ENCODE peak calls at places on chromosomes 6 and 20, in ten cellular contexts. One of them, this sample, is unnamed.
A peak's percentile ranks its signal among the peaks of the same experiment; 100 is the strongest.

GRCh38 chr20:46850416-46850815 is 44.2 kb upstream of the EYA2 start:
- DNase-seq in AG09309: no peak
- DNase-seq in pancreas: no peak
- DNase-seq in sigmoid colon: no peak
- DNase-seq in heart left ventricle: no peak
- DNase-seq in fibroblast of mammary gland: no peak
- DNase-seq in GM12865: no peak
- DNase-seq in coronary artery: no peak
- DNase-seq in AG10803: no peak
- DNase-seq in GM23248: no peak
- DNase-seq in this sample: peak; percentile 44

GRCh38 chr6:112503210-112503609 is 156.1 kb downstream of the RFPL4B start:
- DNase-seq in AG09309: no peak
- DNase-seq in pancreas: no peak
- DNase-seq in sigmoid colon: no peak
- DNase-seq in heart left ventricle: no peak
- DNase-seq in fibroblast of mammary gland: no peak
- DNase-seq in GM12865: no peak
- DNase-seq in coronary artery: no peak
- DNase-seq in AG10803: no peak
- DNase-seq in GM23248: peak; percentile 7
- DNase-seq in this sample: no peak

GRCh38 chr20:59255256-59255655 is 45.2 kb upstream of the EDN3 start:
- DNase-seq in AG09309: no peak
- DNase-seq in pancreas: no peak
- DNase-seq in sigmoid colon: no peak
- DNase-seq in heart left ventricle: no peak
- DNase-seq in fibroblast of mammary gland: no peak
- DNase-seq in GM12865: no peak
- DNase-seq in coronary artery: no peak
- DNase-seq in AG10803: no peak
- DNase-seq in GM23248: no peak
- DNase-seq in this sample: no peak

GRCh38 chr6:149032599-149033405 is 284.7 kb upstream of the TAB2 start:
- DNase-seq in AG09309: peak; percentile 93
- DNase-seq in pancreas: peak; percentile 38
- DNase-seq in sigmoid colon: no peak
- DNase-seq in heart left ventricle: no peak
- DNase-seq in fibroblast of mammary gland: peak; percentile 93
- DNase-seq in GM12865: peak; percentile 88
- DNase-seq in coronary artery: no peak
- DNase-seq in AG10803: peak; percentile 93
- DNase-seq in GM23248: peak; percentile 93
- DNase-seq in this sample: no peak

GRCh38 chr6:118808794-118809668 is 84.9 kb upstream of the ASF1A start:
- DNase-seq in AG09309: no peak
- DNase-seq in pancreas: no peak
- DNase-seq in sigmoid colon: no peak
- DNase-seq in heart left ventricle: no peak
- DNase-seq in fibroblast of mammary gland: no peak
- DNase-seq in GM12865: peak; percentile 43
- DNase-seq in coronary artery: no peak
- DNase-seq in AG10803: no peak
- DNase-seq in GM23248: no peak
- DNase-seq in this sample: no peak

GRCh38 chr20:46751856-46752255 is 42.4 kb downstream of the SLC2A10 start:
- DNase-seq in AG09309: no peak
- DNase-seq in pancreas: no peak
- DNase-seq in sigmoid colon: no peak
- DNase-seq in heart left ventricle: no peak
- DNase-seq in fibroblast of mammary gland: peak; percentile 86
- DNase-seq in GM12865: no peak
- DNase-seq in coronary artery: no peak
- DNase-seq in AG10803: peak; percentile 80
- DNase-seq in GM23248: peak; percentile 87
- DNase-seq in this sample: no peak

GRCh38 chr6:1617466-1618304 is 8.0 kb downstream of the FOXC1 start:
- DNase-seq in AG09309: no peak
- DNase-seq in pancreas: no peak
- DNase-seq in sigmoid colon: no peak
- DNase-seq in heart left ventricle: peak; percentile 18
- DNase-seq in fibroblast of mammary gland: no peak
- DNase-seq in GM12865: no peak
- DNase-seq in coronary artery: peak; percentile 75
- DNase-seq in AG10803: no peak
- DNase-seq in GM23248: no peak
- DNase-seq in this sample: no peak

GRCh38 chr6:119346914-119347313 is 2.6 kb downstream of the MAN1A1 start:
- DNase-seq in AG09309: no peak
- DNase-seq in pancreas: no peak
- DNase-seq in sigmoid colon: no peak
- DNase-seq in heart left ventricle: no peak
- DNase-seq in fibroblast of mammary gland: no peak
- DNase-seq in GM12865: no peak
- DNase-seq in coronary artery: no peak
- DNase-seq in AG10803: no peak
- DNase-seq in GM23248: peak; percentile 40
- DNase-seq in this sample: no peak

GRCh38 chr6:123763904-123764303 is 39.8 kb upstream of the NKAIN2 start:
- DNase-seq in AG09309: no peak
- DNase-seq in pancreas: no peak
- DNase-seq in sigmoid colon: no peak
- DNase-seq in heart left ventricle: no peak
- DNase-seq in fibroblast of mammary gland: no peak
- DNase-seq in GM12865: no peak
- DNase-seq in coronary artery: no peak
- DNase-seq in AG10803: no peak
- DNase-seq in GM23248: no peak
- DNase-seq in this sample: no peak

GRCh38 chr6:14881399-14881798 is 364.5 kb upstream of the JARID2 start:
- DNase-seq in AG09309: peak; percentile 46
- DNase-seq in pancreas: no peak
- DNase-seq in sigmoid colon: no peak
- DNase-seq in heart left ventricle: no peak
- DNase-seq in fibroblast of mammary gland: peak; percentile 94
- DNase-seq in GM12865: no peak
- DNase-seq in coronary artery: no peak
- DNase-seq in AG10803: peak; percentile 69
- DNase-seq in GM23248: peak; percentile 80
- DNase-seq in this sample: no peak

GRCh38 chr20:49104365-49104648 is 58.2 kb downstream of the CSE1L start:
- DNase-seq in AG09309: no peak
- DNase-seq in pancreas: no peak
- DNase-seq in sigmoid colon: no peak
- DNase-seq in heart left ventricle: no peak
- DNase-seq in fibroblast of mammary gland: no peak
- DNase-seq in GM12865: no peak
- DNase-seq in coronary artery: no peak
- DNase-seq in AG10803: no peak
- DNase-seq in GM23248: no peak
- DNase-seq in this sample: peak; percentile 20

GRCh38 chr6:170212956-170213636 is 77.8 kb downstream of the DLL1 start:
- DNase-seq in AG09309: no peak
- DNase-seq in pancreas: no peak
- DNase-seq in sigmoid colon: peak; percentile 44
- DNase-seq in heart left ventricle: no peak
- DNase-seq in fibroblast of mammary gland: no peak
- DNase-seq in GM12865: no peak
- DNase-seq in coronary artery: peak; percentile 60
- DNase-seq in AG10803: no peak
- DNase-seq in GM23248: no peak
- DNase-seq in this sample: no peak

GRCh38 chr6:868212-868611 is 175.3 kb upstream of the EXOC2 start:
- DNase-seq in AG09309: no peak
- DNase-seq in pancreas: no peak
- DNase-seq in sigmoid colon: no peak
- DNase-seq in heart left ventricle: no peak
- DNase-seq in fibroblast of mammary gland: no peak
- DNase-seq in GM12865: no peak
- DNase-seq in coronary artery: no peak
- DNase-seq in AG10803: no peak
- DNase-seq in GM23248: no peak
- DNase-seq in this sample: no peak

GRCh38 chr6:159862103-159862502 is 28.7 kb upstream of the MAS1 start:
- DNase-seq in AG09309: no peak
- DNase-seq in pancreas: no peak
- DNase-seq in sigmoid colon: no peak
- DNase-seq in heart left ventricle: no peak
- DNase-seq in fibroblast of mammary gland: no peak
- DNase-seq in GM12865: no peak
- DNase-seq in coronary artery: no peak
- DNase-seq in AG10803: no peak
- DNase-seq in GM23248: no peak
- DNase-seq in this sample: no peak

DNA sequence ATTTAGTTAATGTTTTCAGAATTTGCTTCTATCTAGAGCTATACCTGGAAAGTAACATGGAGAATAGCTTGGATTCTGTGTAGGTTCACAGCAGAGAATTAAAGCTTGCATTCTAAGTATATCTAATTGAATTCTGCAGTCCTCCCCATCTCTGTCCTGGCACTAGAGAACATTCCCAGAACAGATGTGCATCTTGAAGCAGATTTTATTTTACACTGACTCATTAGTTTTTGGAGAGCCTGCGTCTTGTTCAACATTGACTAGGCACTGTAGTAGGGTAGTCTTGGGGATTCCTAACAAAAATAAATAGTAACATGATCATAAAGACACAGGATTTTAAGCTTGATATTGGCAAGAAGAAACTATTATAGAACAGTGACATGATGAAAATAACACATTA is 36.2 kb upstream of the BAG2 start:
- DNase-seq in AG09309: no peak
- DNase-seq in pancreas: no peak
- DNase-seq in sigmoid colon: no peak
- DNase-seq in heart left ventricle: no peak
- DNase-seq in fibroblast of mammary gland: peak; percentile 47
- DNase-seq in GM12865: no peak
- DNase-seq in coronary artery: no peak
- DNase-seq in AG10803: peak; percentile 62
- DNase-seq in GM23248: peak; percentile 21
- DNase-seq in this sample: no peak
- H3K4me3 ChIP-seq in AG09309: no peak overlapping the region
- H3K4me3 ChIP-seq in pancreas: no peak overlapping the region
- H3K4me3 ChIP-seq in sigmoid colon: no peak overlapping the region
- H3K4me3 ChIP-seq in heart left ventricle: no peak overlapping the region
- H3K4me3 ChIP-seq in fibroblast of mammary gland: no peak overlapping the region
- H3K4me3 ChIP-seq in GM12865: no peak overlapping the region
- H3K4me3 ChIP-seq in coronary artery: no peak overlapping the region
- H3K4me3 ChIP-seq in AG10803: no peak overlapping the region
- H3K4me3 ChIP-seq in GM23248: no peak overlapping the region
- H3K4me3 ChIP-seq in this sample: no peak overlapping the region

GRCh38 chr6:131061041-131061770 is 1.8 kb downstream of the EPB41L2 start:
- DNase-seq in AG09309: no peak
- DNase-seq in pancreas: no peak
- DNase-seq in sigmoid colon: no peak
- DNase-seq in heart left ventricle: no peak
- DNase-seq in fibroblast of mammary gland: peak; percentile 68
- DNase-seq in GM12865: peak; percentile 40
- DNase-seq in coronary artery: no peak
- DNase-seq in AG10803: peak; percentile 40
- DNase-seq in GM23248: peak; percentile 63
- DNase-seq in this sample: no peak
- H3K4me3 ChIP-seq in AG09309: peak overlapping the region; percentile 63
- H3K4me3 ChIP-seq in pancreas: no peak overlapping the region
- H3K4me3 ChIP-seq in sigmoid colon: peak overlapping the region; percentile 96
- H3K4me3 ChIP-seq in heart left ventricle: no peak overlapping the region
- H3K4me3 ChIP-seq in fibroblast of mammary gland: peak overlapping the region; percentile 79
- H3K4me3 ChIP-seq in GM12865: peak overlapping the region; percentile 97
- H3K4me3 ChIP-seq in coronary artery: peak overlapping the region; percentile 95
- H3K4me3 ChIP-seq in AG10803: peak overlapping the region; percentile 91
- H3K4me3 ChIP-seq in GM23248: peak overlapping the region; percentile 87
- H3K4me3 ChIP-seq in this sample: no peak overlapping the region

GRCh38 chr6:43229803-43230239 is 540 bp upstream of the DNPH1 start:
- DNase-seq in AG09309: no peak
- DNase-seq in pancreas: no peak
- DNase-seq in sigmoid colon: peak; percentile 52
- DNase-seq in heart left ventricle: no peak
- DNase-seq in fibroblast of mammary gland: no peak
- DNase-seq in GM12865: no peak
- DNase-seq in coronary artery: no peak
- DNase-seq in AG10803: no peak
- DNase-seq in GM23248: no peak
- DNase-seq in this sample: no peak
- H3K4me3 ChIP-seq in AG09309: peak overlapping the region; percentile 38
- H3K4me3 ChIP-seq in pancreas: no peak overlapping the region
- H3K4me3 ChIP-seq in sigmoid colon: no peak overlapping the region
- H3K4me3 ChIP-seq in heart left ventricle: no peak overlapping the region
- H3K4me3 ChIP-seq in fibroblast of mammary gland: no peak overlapping the region
- H3K4me3 ChIP-seq in GM12865: peak overlapping the region; percentile 63
- H3K4me3 ChIP-seq in coronary artery: peak overlapping the region; percentile 80
- H3K4me3 ChIP-seq in AG10803: peak overlapping the region; percentile 64
- H3K4me3 ChIP-seq in GM23248: peak overlapping the region; percentile 74
- H3K4me3 ChIP-seq in this sample: no peak overlapping the region

GRCh38 chr20:33431797-33432381 is 11.7 kb downstream of the SNTA1 start:
- DNase-seq in AG09309: no peak
- DNase-seq in pancreas: no peak
- DNase-seq in sigmoid colon: no peak
- DNase-seq in heart left ventricle: peak; percentile 38
- DNase-seq in fibroblast of mammary gland: no peak
- DNase-seq in GM12865: no peak
- DNase-seq in coronary artery: no peak
- DNase-seq in AG10803: peak; percentile 37
- DNase-seq in GM23248: no peak
- DNase-seq in this sample: no peak

GRCh38 chr20:33437141-33437911 is 6.2 kb downstream of the SNTA1 start:
- DNase-seq in AG09309: no peak
- DNase-seq in pancreas: peak; percentile 41
- DNase-seq in sigmoid colon: no peak
- DNase-seq in heart left ventricle: peak; percentile 73
- DNase-seq in fibroblast of mammary gland: peak; percentile 37
- DNase-seq in GM12865: no peak
- DNase-seq in coronary artery: peak; percentile 90
- DNase-seq in AG10803: peak; percentile 42
- DNase-seq in GM23248: no peak
- DNase-seq in this sample: no peak

GRCh38 chr20:33434434-33434833 is 9.1 kb downstream of the SNTA1 start:
- DNase-seq in AG09309: no peak
- DNase-seq in pancreas: no peak
- DNase-seq in sigmoid colon: no peak
- DNase-seq in heart left ventricle: no peak
- DNase-seq in fibroblast of mammary gland: no peak
- DNase-seq in GM12865: no peak
- DNase-seq in coronary artery: no peak
- DNase-seq in AG10803: peak; percentile 43
- DNase-seq in GM23248: no peak
- DNase-seq in this sample: no peak

GRCh38 chr20:33433465-33433864 is 10.1 kb downstream of the SNTA1 start:
- DNase-seq in AG09309: no peak
- DNase-seq in pancreas: no peak
- DNase-seq in sigmoid colon: peak; percentile 66
- DNase-seq in heart left ventricle: peak; percentile 90
- DNase-seq in fibroblast of mammary gland: no peak
- DNase-seq in GM12865: no peak
- DNase-seq in coronary artery: peak; percentile 89
- DNase-seq in AG10803: peak; percentile 52
- DNase-seq in GM23248: peak; percentile 58
- DNase-seq in this sample: no peak

DNA sequence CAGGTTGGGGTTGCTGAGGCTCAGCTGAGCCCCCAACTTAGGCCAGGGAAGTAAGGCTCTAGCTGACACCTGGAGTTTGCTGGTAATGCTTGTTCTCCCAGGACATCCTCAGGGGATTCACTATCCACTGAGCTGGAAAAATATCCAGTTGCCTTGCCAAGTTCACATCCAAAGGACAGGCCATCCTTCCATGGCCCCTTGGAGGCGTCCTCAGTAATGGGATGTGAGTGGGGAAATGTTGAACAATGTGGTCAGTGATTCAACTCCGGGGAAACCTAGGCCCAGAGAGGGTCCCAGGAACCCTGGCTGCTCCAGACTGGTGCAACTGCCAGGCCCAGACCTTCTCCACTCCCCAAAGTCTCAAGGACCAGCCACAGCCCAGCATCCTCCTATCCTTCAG is 9.7 kb downstream of the SNTA1 start:
- DNase-seq in AG09309: no peak
- DNase-seq in pancreas: no peak
- DNase-seq in sigmoid colon: no peak
- DNase-seq in heart left ventricle: no peak
- DNase-seq in fibroblast of mammary gland: no peak
- DNase-seq in GM12865: no peak
- DNase-seq in coronary artery: no peak
- DNase-seq in AG10803: no peak
- DNase-seq in GM23248: no peak
- DNase-seq in this sample: no peak
- H3K4me3 ChIP-seq in AG09309: no peak overlapping the region
- H3K4me3 ChIP-seq in pancreas: no peak overlapping the region
- H3K4me3 ChIP-seq in sigmoid colon: no peak overlapping the region
- H3K4me3 ChIP-seq in heart left ventricle: no peak overlapping the region
- H3K4me3 ChIP-seq in fibroblast of mammary gland: no peak overlapping the region
- H3K4me3 ChIP-seq in GM12865: no peak overlapping the region
- H3K4me3 ChIP-seq in coronary artery: no peak overlapping the region
- H3K4me3 ChIP-seq in AG10803: no peak overlapping the region
- H3K4me3 ChIP-seq in GM23248: no peak overlapping the region
- H3K4me3 ChIP-seq in this sample: no peak overlapping the region

This sample was measured in WERI-Rb-1.